ENCODE peak calls at places on chromosomes 1 and 21, in four cellular contexts. One of them, this sample, is unnamed.

GRCh38 chr1:94863919-94864318 is 43.8 kb downstream of the SLC44A3 start:
- DNase-seq in AG10803: peak; percentile 90
- DNase-seq in GM12864: no peak
- DNase-seq in tibial artery: peak; percentile 75
- DNase-seq in this sample: no peak

GRCh38 chr1:207824691-207825090 is 72.8 kb downstream of the CD46 start:
- DNase-seq in AG10803: no peak
- DNase-seq in GM12864: no peak
- DNase-seq in tibial artery: peak; percentile 79
- DNase-seq in this sample: peak; percentile 70

GRCh38 chr1:24065314-24065713 is 46.6 kb downstream of the MYOM3 start:
- DNase-seq in AG10803: no peak
- DNase-seq in GM12864: no peak
- DNase-seq in tibial artery: no peak
- DNase-seq in this sample: no peak

GRCh38 chr1:46801323-46802055 is 2.6 kb downstream of the CYP4B1 start:
- DNase-seq in AG10803: no peak
- DNase-seq in GM12864: no peak
- DNase-seq in tibial artery: no peak
- DNase-seq in this sample: no peak

GRCh38 chr1:210857724-210858123 is 276.2 kb downstream of the KCNH1 start:
- DNase-seq in AG10803: no peak
- DNase-seq in GM12864: no peak
- DNase-seq in tibial artery: no peak
- DNase-seq in this sample: no peak

GRCh38 chr1:100710881-100711660 is 8.5 kb upstream of the VCAM1 start:
- DNase-seq in AG10803: peak; percentile 75
- DNase-seq in GM12864: no peak
- DNase-seq in tibial artery: no peak
- DNase-seq in this sample: no peak

GRCh38 chr21:35428489-35428888 is 379.4 kb upstream of the RUNX1 start:
- DNase-seq in AG10803: peak; percentile 63
- DNase-seq in GM12864: no peak
- DNase-seq in tibial artery: peak; percentile 67
- DNase-seq in this sample: no peak

GRCh38 chr1:93111561-93111960 is 32.5 kb downstream of the MTF2 start:
- DNase-seq in AG10803: no peak
- DNase-seq in GM12864: no peak
- DNase-seq in tibial artery: no peak
- DNase-seq in this sample: no peak

GRCh38 chr1:50978852-50979781 is 9.1 kb downstream of the CDKN2C start:
- DNase-seq in AG10803: peak; percentile 27
- DNase-seq in GM12864: no peak
- DNase-seq in tibial artery: no peak
- DNase-seq in this sample: peak; percentile 50

GRCh38 chr1:112997781-112998180 is 41.8 kb upstream of the SLC16A1 start:
- DNase-seq in AG10803: peak; percentile 34
- DNase-seq in GM12864: no peak
- DNase-seq in tibial artery: no peak
- DNase-seq in this sample: no peak

DNA sequence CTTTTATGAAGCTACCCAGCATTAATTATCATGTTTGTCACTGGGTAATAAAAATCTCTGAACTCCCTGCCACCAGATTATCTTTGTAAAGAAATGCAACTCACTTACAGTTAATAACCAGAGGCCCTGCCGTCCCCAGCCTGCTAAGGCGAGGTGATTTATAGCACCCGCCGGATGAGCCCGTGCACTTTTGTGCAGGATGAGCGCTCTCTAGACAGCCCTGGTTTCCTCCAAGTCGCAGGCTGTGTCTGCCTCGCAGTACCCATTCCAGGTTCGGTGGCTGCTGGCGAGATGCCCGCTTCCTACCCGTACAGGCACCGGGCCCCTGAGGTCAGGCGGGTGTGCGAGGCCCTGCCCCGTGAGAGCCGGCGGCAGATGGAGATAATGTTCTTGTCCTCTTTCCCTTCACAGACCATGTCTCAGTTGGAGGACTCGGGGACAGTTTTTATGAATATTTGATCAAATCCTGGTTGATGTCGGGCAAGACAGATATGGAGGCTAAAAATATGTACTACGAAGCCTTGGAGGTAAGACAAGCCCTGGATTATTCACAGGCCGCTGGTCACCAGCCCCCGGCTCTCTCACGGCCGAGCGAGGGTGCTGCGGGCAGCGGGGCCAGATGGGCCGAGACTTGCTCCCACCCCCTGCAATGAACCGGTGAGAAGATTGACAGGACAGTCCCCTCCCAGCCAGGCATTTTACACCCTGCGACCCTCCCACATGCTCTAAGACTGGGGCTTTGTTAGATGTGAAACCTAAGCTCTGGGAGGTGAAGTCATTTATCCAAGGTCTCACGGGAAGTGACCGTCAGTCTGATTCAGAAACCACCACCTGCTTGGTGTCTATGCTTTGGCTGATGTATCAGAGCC is 28.5 kb upstream of the SELENON start:
- DNase-seq in AG10803: no peak
- DNase-seq in GM12864: no peak
- DNase-seq in tibial artery: no peak
- DNase-seq in this sample: no peak
- H3K4me3 ChIP-seq in AG10803: no peak overlapping the region
- H3K4me3 ChIP-seq in GM12864: no peak overlapping the region
- H3K4me3 ChIP-seq in tibial artery: no peak overlapping the region
- H3K4me3 ChIP-seq in this sample: no peak overlapping the region

GRCh38 chr1:191831572-191831971 is 326.7 kb upstream of the RGS18 start:
- DNase-seq in AG10803: no peak
- DNase-seq in GM12864: no peak
- DNase-seq in tibial artery: no peak
- DNase-seq in this sample: peak; percentile 24
- TF ChIP-seq CTCF in AG10803: no peak
- TF ChIP-seq CTCF in GM12864: peak; percentile 21
- TF ChIP-seq CTCF in tibial artery: no peak
- TF ChIP-seq CTCF in this sample: peak; percentile 20

GRCh38 chr1:2513939-2514650 is 12.3 kb downstream of the PANK4 start:
- DNase-seq in AG10803: no peak
- DNase-seq in GM12864: no peak
- DNase-seq in tibial artery: no peak
- DNase-seq in this sample: no peak
- H3K4me3 ChIP-seq in AG10803: no peak overlapping the region
- H3K4me3 ChIP-seq in GM12864: no peak overlapping the region
- H3K4me3 ChIP-seq in tibial artery: no peak overlapping the region
- H3K4me3 ChIP-seq in this sample: no peak overlapping the region

GRCh38 chr1:178614286-178614685 is 101.4 kb downstream of the TEX35 start:
- DNase-seq in AG10803: peak; percentile 26
- DNase-seq in GM12864: no peak
- DNase-seq in tibial artery: no peak
- DNase-seq in this sample: peak; percentile 6

GRCh38 chr1:178607718-178608408 is 95.0 kb downstream of the TEX35 start:
- DNase-seq in AG10803: no peak
- DNase-seq in GM12864: peak; percentile 56
- DNase-seq in tibial artery: no peak
- DNase-seq in this sample: peak; percentile 84

GRCh38 chr1:178609015-178609414 is 96.1 kb downstream of the TEX35 start:
- DNase-seq in AG10803: peak; percentile 91
- DNase-seq in GM12864: no peak
- DNase-seq in tibial artery: no peak
- DNase-seq in this sample: no peak

GRCh38 chr1:178613271-178613945 is 100.5 kb downstream of the TEX35 start:
- DNase-seq in AG10803: peak; percentile 54
- DNase-seq in GM12864: no peak
- DNase-seq in tibial artery: no peak
- DNase-seq in this sample: no peak

DNA sequence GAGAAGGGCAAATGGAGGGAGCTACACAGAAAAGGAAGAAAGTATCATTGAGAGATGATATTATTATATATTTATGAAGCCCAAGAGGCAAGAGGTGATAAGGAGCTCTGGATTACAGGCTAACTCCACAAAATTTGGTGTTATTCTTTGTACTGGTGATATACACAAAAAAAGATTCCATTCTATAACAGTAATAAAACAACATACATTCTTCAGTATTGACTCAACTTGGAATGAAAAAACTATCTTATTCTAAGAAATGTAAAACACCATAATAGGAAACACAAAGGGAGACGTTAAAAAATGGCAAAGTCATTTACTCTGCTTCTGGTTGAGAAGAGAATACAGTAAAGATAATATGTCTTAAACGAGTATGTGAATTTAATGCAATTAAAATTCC is 99.4 kb downstream of the TEX35 start:
- DNase-seq in AG10803: peak; percentile 75
- DNase-seq in GM12864: no peak
- DNase-seq in tibial artery: no peak
- DNase-seq in this sample: no peak
- TF ChIP-seq CTCF in AG10803: no peak
- TF ChIP-seq CTCF in GM12864: no peak
- TF ChIP-seq CTCF in tibial artery: no peak
- TF ChIP-seq CTCF in this sample: no peak

DNA sequence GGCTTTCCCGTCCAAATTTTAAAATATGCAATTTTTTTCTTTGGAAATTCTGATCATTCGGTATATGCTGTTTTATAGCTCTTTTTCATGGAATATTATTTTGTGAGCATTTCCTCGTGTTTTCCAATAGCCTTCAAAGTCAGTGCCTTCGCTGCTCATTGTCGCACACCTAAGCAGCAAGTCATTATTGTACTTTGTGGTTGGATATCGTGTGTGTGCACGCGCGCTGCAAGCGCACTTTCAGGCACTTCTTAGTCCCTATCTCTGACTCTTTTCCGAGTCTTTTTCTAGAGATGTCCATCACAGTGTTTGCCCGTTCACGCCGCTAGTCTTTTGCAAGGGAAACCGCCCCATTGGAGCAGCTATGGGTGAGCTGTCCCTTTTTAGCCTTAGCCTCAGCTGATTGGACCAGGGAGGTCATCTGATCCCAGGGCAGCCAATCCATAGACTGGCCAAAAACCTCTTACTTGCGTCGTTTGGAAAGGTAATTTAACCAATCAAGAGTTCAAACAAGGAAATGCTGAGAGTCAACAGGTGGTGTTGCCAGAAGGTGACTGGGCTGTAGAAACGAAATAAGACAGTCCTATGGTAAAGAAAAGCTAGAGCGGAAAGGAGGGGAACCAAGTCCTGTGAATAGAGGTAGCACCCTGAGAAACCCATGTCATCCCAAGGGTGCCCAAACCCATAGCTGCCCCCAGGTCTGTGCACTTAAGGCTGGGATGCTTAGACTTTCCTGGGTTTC is 710 bp upstream of the HYI start:
- DNase-seq in AG10803: peak; percentile 83
- DNase-seq in GM12864: peak; percentile 79
- DNase-seq in tibial artery: peak; percentile 86
- DNase-seq in this sample: peak; percentile 95
- H3K4me3 ChIP-seq in AG10803: peak overlapping the region; percentile 59
- H3K4me3 ChIP-seq in GM12864: peak overlapping the region; percentile 47
- H3K4me3 ChIP-seq in tibial artery: peak overlapping the region; percentile 74
- H3K4me3 ChIP-seq in this sample: peak overlapping the region; percentile 89

GRCh38 chr1:22112505-22112904 is 30.4 kb downstream of the WNT4 start:
- DNase-seq in AG10803: no peak
- DNase-seq in GM12864: no peak
- DNase-seq in tibial artery: no peak
- DNase-seq in this sample: no peak
- TF ChIP-seq CTCF in AG10803: no peak
- TF ChIP-seq CTCF in GM12864: no peak
- TF ChIP-seq CTCF in tibial artery: no peak
- TF ChIP-seq CTCF in this sample: no peak